ENCODE peak calls at places on chromosomes 12 and 14, in ten cellular contexts. One of them, this sample, is unnamed.

GRCh38 chr14:65226824-65227604 is 124.7 kb upstream of the MAX start:
- DNase-seq in NCI-H187 treated with DMSO at 0.1 percent for 48 hours: no peak
- DNase-seq in stimulated activated CD4-positive, alpha-beta T cell treated with anti-CD3 and anti-CD28 coated beads, Interleukin-15, amount 100 ng/mL, for 48 hours: no peak
- DNase-seq in amniotic stem cell: no peak
- DNase-seq in H4: no peak
- DNase-seq in lung: no peak
- DNase-seq in body of pancreas: peak; percentile 63
- DNase-seq in T47D: peak; percentile 97
- DNase-seq in AG08396: no peak
- DNase-seq in KG1: no peak
- DNase-seq in this sample: no peak

GRCh38 chr14:96121660-96122395 is 82.7 kb downstream of the C14orf132 start:
- DNase-seq in lung: no peak
- DNase-seq in T47D: no peak
- DNase-seq in NCI-H187 treated with DMSO at 0.1 percent for 48 hours: no peak
- DNase-seq in H4: no peak
- DNase-seq in body of pancreas: no peak
- DNase-seq in KG1: no peak
- DNase-seq in AG08396: peak; percentile 46
- DNase-seq in amniotic stem cell: peak; percentile 27
- DNase-seq in stimulated activated CD4-positive, alpha-beta T cell treated with anti-CD3 and anti-CD28 coated beads, Interleukin-15, amount 100 ng/mL, for 48 hours: no peak
- DNase-seq in this sample: no peak

GRCh38 chr14:67816326-67817009 is at the start of gene ZFYVE26:
- DNase-seq in NCI-H187 treated with DMSO at 0.1 percent for 48 hours: peak; percentile 98
- DNase-seq in T47D: peak; percentile 99
- DNase-seq in lung: peak; percentile 94
- DNase-seq in stimulated activated CD4-positive, alpha-beta T cell treated with anti-CD3 and anti-CD28 coated beads, Interleukin-15, amount 100 ng/mL, for 48 hours: peak; percentile 84
- DNase-seq in H4: peak; percentile 96
- DNase-seq in amniotic stem cell: peak; percentile 94
- DNase-seq in AG08396: peak; percentile 92
- DNase-seq in KG1: peak; percentile 95
- DNase-seq in body of pancreas: peak; percentile 93
- DNase-seq in this sample: peak; percentile 83

GRCh38 chr12:65941388-65941787 is 117.1 kb downstream of the HMGA2 start:
- DNase-seq in T47D: no peak
- DNase-seq in lung: no peak
- DNase-seq in AG08396: peak; percentile 20
- DNase-seq in body of pancreas: no peak
- DNase-seq in stimulated activated CD4-positive, alpha-beta T cell treated with anti-CD3 and anti-CD28 coated beads, Interleukin-15, amount 100 ng/mL, for 48 hours: no peak
- DNase-seq in NCI-H187 treated with DMSO at 0.1 percent for 48 hours: no peak
- DNase-seq in H4: no peak
- DNase-seq in amniotic stem cell: no peak
- DNase-seq in KG1: no peak
- DNase-seq in this sample: no peak

GRCh38 chr14:106396999-106397398 is 870.6 kb downstream of the TMEM121 start:
- DNase-seq in KG1: no peak
- DNase-seq in T47D: no peak
- DNase-seq in body of pancreas: no peak
- DNase-seq in NCI-H187 treated with DMSO at 0.1 percent for 48 hours: no peak
- DNase-seq in H4: no peak
- DNase-seq in AG08396: no peak
- DNase-seq in lung: no peak
- DNase-seq in amniotic stem cell: no peak
- DNase-seq in stimulated activated CD4-positive, alpha-beta T cell treated with anti-CD3 and anti-CD28 coated beads, Interleukin-15, amount 100 ng/mL, for 48 hours: no peak
- DNase-seq in this sample: no peak

GRCh38 chr12:104721944-104722343 is 236.1 kb downstream of the SLC41A2 start:
- DNase-seq in amniotic stem cell: no peak
- DNase-seq in KG1: no peak
- DNase-seq in H4: no peak
- DNase-seq in T47D: no peak
- DNase-seq in lung: no peak
- DNase-seq in stimulated activated CD4-positive, alpha-beta T cell treated with anti-CD3 and anti-CD28 coated beads, Interleukin-15, amount 100 ng/mL, for 48 hours: no peak
- DNase-seq in AG08396: no peak
- DNase-seq in body of pancreas: no peak
- DNase-seq in NCI-H187 treated with DMSO at 0.1 percent for 48 hours: no peak
- DNase-seq in this sample: no peak

GRCh38 chr14:88793259-88793625 is 489 bp upstream of the EML5 start:
- DNase-seq in lung: no peak
- DNase-seq in AG08396: no peak
- DNase-seq in H4: no peak
- DNase-seq in T47D: no peak
- DNase-seq in amniotic stem cell: no peak
- DNase-seq in KG1: no peak
- DNase-seq in stimulated activated CD4-positive, alpha-beta T cell treated with anti-CD3 and anti-CD28 coated beads, Interleukin-15, amount 100 ng/mL, for 48 hours: no peak
- DNase-seq in NCI-H187 treated with DMSO at 0.1 percent for 48 hours: no peak
- DNase-seq in body of pancreas: no peak
- DNase-seq in this sample: no peak

GRCh38 chr14:74347096-74347794 is 1.0 kb upstream of the VRTN start:
- DNase-seq in amniotic stem cell: no peak
- DNase-seq in KG1: no peak
- DNase-seq in NCI-H187 treated with DMSO at 0.1 percent for 48 hours: no peak
- DNase-seq in body of pancreas: no peak
- DNase-seq in AG08396: no peak
- DNase-seq in lung: no peak
- DNase-seq in H4: no peak
- DNase-seq in stimulated activated CD4-positive, alpha-beta T cell treated with anti-CD3 and anti-CD28 coated beads, Interleukin-15, amount 100 ng/mL, for 48 hours: no peak
- DNase-seq in T47D: no peak
- DNase-seq in this sample: no peak

GRCh38 chr12:14970467-14970866 is 2.4 kb upstream of the PDE6H start:
- DNase-seq in KG1: no peak
- DNase-seq in T47D: no peak
- DNase-seq in stimulated activated CD4-positive, alpha-beta T cell treated with anti-CD3 and anti-CD28 coated beads, Interleukin-15, amount 100 ng/mL, for 48 hours: no peak
- DNase-seq in amniotic stem cell: no peak
- DNase-seq in body of pancreas: no peak
- DNase-seq in AG08396: peak; percentile 39
- DNase-seq in H4: no peak
- DNase-seq in NCI-H187 treated with DMSO at 0.1 percent for 48 hours: no peak
- DNase-seq in lung: no peak
- DNase-seq in this sample: no peak

GRCh38 chr14:64266206-64266605 is 28.0 kb downstream of the ESR2 start:
- DNase-seq in T47D: no peak
- DNase-seq in AG08396: peak; percentile 62
- DNase-seq in lung: no peak
- DNase-seq in NCI-H187 treated with DMSO at 0.1 percent for 48 hours: no peak
- DNase-seq in body of pancreas: no peak
- DNase-seq in H4: peak; percentile 47
- DNase-seq in amniotic stem cell: no peak
- DNase-seq in stimulated activated CD4-positive, alpha-beta T cell treated with anti-CD3 and anti-CD28 coated beads, Interleukin-15, amount 100 ng/mL, for 48 hours: no peak
- DNase-seq in KG1: no peak
- DNase-seq in this sample: no peak

GRCh38 chr12:42104784-42105183 is 39.9 kb downstream of the GXYLT1 start:
- DNase-seq in H4: no peak
- DNase-seq in KG1: no peak
- DNase-seq in amniotic stem cell: no peak
- DNase-seq in lung: no peak
- DNase-seq in stimulated activated CD4-positive, alpha-beta T cell treated with anti-CD3 and anti-CD28 coated beads, Interleukin-15, amount 100 ng/mL, for 48 hours: no peak
- DNase-seq in body of pancreas: no peak
- DNase-seq in NCI-H187 treated with DMSO at 0.1 percent for 48 hours: no peak
- DNase-seq in T47D: no peak
- DNase-seq in AG08396: no peak
- DNase-seq in this sample: no peak

GRCh38 chr12:14853966-14854365 is 10.6 kb upstream of the ART4 start:
- DNase-seq in KG1: no peak
- DNase-seq in body of pancreas: no peak
- DNase-seq in T47D: peak; percentile 48
- DNase-seq in stimulated activated CD4-positive, alpha-beta T cell treated with anti-CD3 and anti-CD28 coated beads, Interleukin-15, amount 100 ng/mL, for 48 hours: no peak
- DNase-seq in AG08396: no peak
- DNase-seq in H4: no peak
- DNase-seq in amniotic stem cell: no peak
- DNase-seq in lung: no peak
- DNase-seq in NCI-H187 treated with DMSO at 0.1 percent for 48 hours: no peak
- DNase-seq in this sample: no peak